ENCODE peak calls at places on chromosomes 5 and 9, in four cellular contexts. B, K, N and L are unnamed samples.
A peak's percentile ranks its signal among the peaks of the same experiment; 100 is the strongest.

GRCh38 chr5:1298067-1298551 is 3.2 kb upstream of the TERT start:
- DNase-seq in B (no peak), K (no peak), N (no peak), L (no peak)

GRCh38 chr9:131854906-131855504 is 115.1 kb upstream of the RAPGEF1 start:
- DNase-seq in B (no peak), K (peak; percentile 5), N (no peak), L (no peak)

GRCh38 chr5:40518511-40518917 is 161.2 kb upstream of the PTGER4 start:
- DNase-seq in B (peak; percentile 57), K (peak; percentile 76), N (no peak), L (no peak)

GRCh38 chr5:73115399-73116051 is 4.8 kb upstream of the TMEM171 start:
- DNase-seq in B (peak; percentile 25), K (peak; percentile 98), N (no peak), L (no peak)

GRCh38 chr5:167754501-167754941 is 536.9 kb upstream of the WWC1 start:
- DNase-seq in B (no peak), K (no peak), N (no peak), L (no peak)

GRCh38 chr9:130535818-130536521 is 43.4 kb upstream of the FUBP3 start:
- DNase-seq in B (no peak), K (peak; percentile 60), N (no peak), L (no peak)

GRCh38 chr9:36893148-36893547 is 140.9 kb downstream of the PAX5 start:
- DNase-seq in B (no peak), K (no peak), N (no peak), L (peak; percentile 5)

GRCh38 chr9:93265972-93266371 is 82.0 kb downstream of the WNK2 start:
- DNase-seq in B (no peak), K (no peak), N (no peak), L (no peak)

GRCh38 chr5:77955577-77955976 is 179.4 kb upstream of the TBCA start:
- DNase-seq in B (no peak), K (no peak), N (no peak), L (no peak)

GRCh38 chr9:79193001-79193400 is 378.8 kb upstream of the TLE4 start:
- DNase-seq in B (no peak), K (peak; percentile 96), N (no peak), L (no peak)

GRCh38 chr5:82142928-82143577 is 135.1 kb downstream of the RPS23 start:
- DNase-seq in B (no peak), K (no peak), N (no peak), L (no peak)
- H3K4me3 ChIP-seq in B (no peak overlapping the region), K (no peak overlapping the region), N (no peak overlapping the region), L (no peak overlapping the region)

DNA sequence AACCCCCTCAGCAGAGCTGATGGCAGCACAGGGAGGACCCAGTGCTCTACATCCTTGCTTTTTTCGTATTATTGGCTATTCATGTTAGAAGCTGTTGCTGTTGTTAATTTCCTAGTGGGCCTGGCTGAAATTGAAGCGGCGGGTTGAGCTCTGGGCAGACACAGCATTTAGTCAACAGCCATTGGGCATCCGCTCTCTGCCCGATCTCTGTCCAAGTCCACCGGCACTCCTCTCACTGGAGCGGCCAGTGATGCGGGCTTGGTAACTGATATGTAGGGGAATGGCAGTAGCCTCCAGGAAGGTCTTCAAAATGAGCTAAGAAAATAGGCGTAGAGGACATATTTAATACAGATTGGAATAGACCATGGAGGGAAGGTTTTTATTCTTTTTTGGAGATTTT is 1.3 kb upstream of the GARNL3 start:
- DNase-seq in B (no peak), K (no peak), N (no peak), L (no peak)
- H3K27ac ChIP-seq in B (no peak overlapping the region), K (no peak overlapping the region), N (no peak overlapping the region), L (no peak overlapping the region)

DNA sequence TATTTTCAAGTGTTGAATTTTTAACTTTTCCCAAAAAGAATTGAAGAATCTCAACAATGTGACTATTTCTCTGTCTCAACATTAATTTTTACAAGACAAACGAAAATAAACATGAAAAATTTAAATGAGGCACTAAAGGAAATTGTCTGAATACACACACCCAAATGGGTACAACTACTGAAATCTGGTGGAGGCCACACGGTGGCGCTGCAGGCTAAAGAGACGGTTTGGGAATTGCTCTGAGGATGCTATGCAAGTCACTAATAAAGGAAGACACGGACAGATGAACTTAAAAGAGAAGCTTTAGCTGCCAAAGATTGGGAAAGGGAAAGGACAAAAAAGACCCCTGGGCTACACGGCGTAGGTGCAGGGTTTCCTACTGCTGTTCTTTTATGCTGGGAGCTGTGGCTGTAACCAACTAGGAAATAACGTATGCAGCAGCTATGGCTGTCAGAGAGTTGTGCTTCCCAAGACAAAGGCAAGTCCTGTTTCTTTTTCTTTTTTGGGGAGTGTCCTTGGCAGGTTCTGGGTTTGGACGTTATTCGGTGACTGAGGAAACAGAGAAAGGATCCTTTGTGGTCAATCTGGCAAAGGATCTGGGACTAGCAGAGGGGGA is at the start of gene PCDHB10:
- DNase-seq in B (peak; percentile 36), K (peak; percentile 5), N (no peak), L (peak; percentile 76)
- H3K9me3 ChIP-seq in B (peaks cover 14% of the 10 kb centered on the region), K (peaks cover 10% of the 10 kb centered on the region), N (peaks cover 6% of the 10 kb centered on the region), L (peaks cover 8% of the 10 kb centered on the region)

GRCh38 chr5:115601709-115602584 is at the start of gene TICAM2:
- DNase-seq in B (peak; percentile 22), K (peak; percentile 67), N (no peak), L (peak; percentile 68)

GRCh38 chr5:115605436-115605835 is 3.2 kb upstream of the TICAM2 start:
- DNase-seq in B (no peak), K (no peak), N (no peak), L (no peak)

GRCh38 chr5:115600771-115601170 is 1.5 kb downstream of the TICAM2 start:
- DNase-seq in B (no peak), K (peak; percentile 63), N (no peak), L (no peak)

GRCh38 chr5:115599924-115600323 is 2.4 kb downstream of the TICAM2 start:
- DNase-seq in B (no peak), K (no peak), N (no peak), L (no peak)

DNA sequence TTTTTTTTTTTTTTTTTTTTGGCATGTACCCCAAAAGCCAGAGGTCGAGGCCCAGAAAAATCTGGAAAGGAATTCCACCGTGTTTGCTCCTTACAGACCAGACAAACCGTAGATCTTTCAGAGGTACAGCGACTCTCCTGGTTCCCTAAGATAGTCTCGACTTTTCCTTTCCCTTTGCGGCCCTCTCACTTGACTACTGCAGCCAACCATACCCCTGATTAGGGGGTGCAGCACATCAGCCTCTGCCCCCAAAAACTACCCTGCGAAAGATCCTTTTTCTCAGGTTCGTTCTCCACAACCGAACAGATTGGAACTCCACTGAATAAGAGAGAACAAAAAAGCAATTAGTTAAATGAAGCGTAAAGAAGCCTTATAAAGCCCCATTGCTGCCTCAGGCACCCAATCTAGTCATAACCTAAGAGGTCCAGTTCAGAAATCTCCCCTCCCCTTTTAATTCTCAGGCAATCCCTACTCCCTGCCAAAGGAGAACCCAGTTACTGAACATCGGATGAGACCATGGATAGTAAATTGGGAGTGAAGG is 376 bp upstream of the TICAM2 start:
- DNase-seq in B (no peak), K (no peak), N (no peak), L (peak; percentile 8)
- H3K4me3 ChIP-seq in B (peak overlapping the region; percentile 72), K (peak overlapping the region; percentile 94), N (peak overlapping the region; percentile 67), L (peak overlapping the region; percentile 76)

GRCh38 chr5:108659531-108659930 is 88.2 kb upstream of the FER start:
- DNase-seq in B (no peak), K (no peak), N (no peak), L (no peak)
- H3K27ac ChIP-seq in B (no peak overlapping the region), K (no peak overlapping the region), N (no peak overlapping the region), L (no peak overlapping the region)